ENCODE peak calls at places on chromosomes 13 and 19, in eight cellular contexts. L, Y, J, B, O, C, T and Q are unnamed samples.

GRCh38 chr19:56748443-56748842 is 76.9 kb upstream of the ZNF835 start:
- DNase-seq in B (no peak), Y (peak), J (no peak), O (no peak), L (no peak), T (no peak), C (no peak), Q (no peak)

GRCh38 chr13:77728265-77728966 is 30.9 kb downstream of the SLAIN1 start:
- DNase-seq in Y (no peak), L (no peak), O (no peak), J (peak), B (no peak), T (no peak), C (no peak), Q (peak)

GRCh38 chr13:62130016-62130970 is 714.6 kb upstream of the PCDH20 start:
- DNase-seq in O (no peak), C (no peak), Y (no peak), L (no peak), B (no peak), T (no peak), J (no peak), Q (no peak)

GRCh38 chr13:113192279-113192678 is 16.2 kb downstream of the PCID2 start:
- DNase-seq in C (no peak), O (no peak), J (no peak), Y (no peak), B (no peak), T (no peak), L (no peak), Q (no peak)

GRCh38 chr13:50323440-50324070 is 308.3 kb downstream of the KCNRG start:
- DNase-seq in Y (peak), L (no peak), B (no peak), J (no peak), C (no peak), T (peak), O (peak), Q (no peak)

GRCh38 chr13:22837980-22838615 is 342.7 kb upstream of the SGCG start:
- DNase-seq in Y (no peak), O (peak), L (no peak), J (no peak), C (no peak), B (no peak), T (no peak), Q (no peak)

GRCh38 chr19:6800991-6801396 is 28.5 kb downstream of the VAV1 start:
- DNase-seq in B (no peak), Y (peak), O (peak), T (peak), J (no peak), L (no peak), C (no peak), Q (no peak)

GRCh38 chr19:29255006-29255405 is 42.1 kb upstream of the UQCRFS1 start:
- DNase-seq in T (no peak), B (no peak), Y (no peak), C (no peak), J (no peak), L (no peak), O (no peak), Q (no peak)

GRCh38 chr19:35427187-35427586 is 20.9 kb upstream of the FFAR2 start:
- DNase-seq in J (no peak), C (no peak), L (no peak), O (no peak), T (no peak), Y (no peak), B (no peak), Q (no peak)

GRCh38 chr19:55116232-55117062 is 990 bp downstream of the PPP1R12C start:
- DNase-seq in C (peak), T (peak), Y (peak), J (no peak), B (no peak), L (peak), O (peak), Q (no peak)

GRCh38 chr19:6963937-6964336 is 57.3 kb downstream of the MBD3L2B start:
- DNase-seq in T (peak), C (peak), B (no peak), Y (no peak), O (no peak), J (no peak), L (no peak), Q (no peak)

GRCh38 chr13:88107486-88108044 is 436.4 kb downstream of the SLITRK5 start:
- DNase-seq in O (no peak), Y (no peak), C (no peak), J (no peak), T (no peak), L (no peak), B (no peak), Q (no peak)

GRCh38 chr19:45615795-45616708 is 14.0 kb upstream of the GPR4 start:
- DNase-seq in Y (peak), C (peak), J (no peak), T (peak), L (peak), O (peak), B (peak), Q (peak)

GRCh38 chr13:82747948-82748347 is 1134.3 kb downstream of the SLITRK1 start:
- DNase-seq in L (no peak), C (no peak), B (no peak), Y (no peak), J (no peak), T (no peak), O (no peak), Q (no peak)

GRCh38 chr13:51818771-51819511 is 15.0 kb upstream of the DHRS12 start:
- DNase-seq in O (peak), J (no peak), T (no peak), B (no peak), L (no peak), Y (no peak), C (peak), Q (no peak)

GRCh38 chr13:73633817-73634449 is 500.3 kb downstream of the KLF12 start:
- DNase-seq in C (no peak), B (no peak), O (no peak), Y (no peak), L (no peak), J (no peak), T (no peak), Q (no peak)

GRCh38 chr19:3146677-3147100 is 10.9 kb downstream of the GNA15 start:
- DNase-seq in O (no peak), J (no peak), L (no peak), Y (no peak), C (peak), B (no peak), T (peak), Q (no peak)

GRCh38 chr19:32676186-32676894 is 692 bp downstream of the RGS9BP start:
- DNase-seq in Y (no peak), B (no peak), T (peak), L (peak), O (no peak), C (no peak), J (no peak), Q (no peak)

GRCh38 chr13:110809871-110810486 is 96.5 kb downstream of the ING1 start:
- DNase-seq in J (no peak), O (no peak), T (no peak), L (no peak), Y (no peak), C (no peak), B (no peak), Q (no peak)

GRCh38 chr13:84399320-84400085 is 517.2 kb upstream of the SLITRK1 start:
- DNase-seq in T (no peak), Y (no peak), J (no peak), B (no peak), O (no peak), L (peak), C (no peak), Q (no peak)

GRCh38 chr13:100125946-100126345 is 37.1 kb downstream of the PCCA start:
- DNase-seq in Y (no peak), T (peak), C (no peak), O (no peak), J (no peak), B (no peak), L (peak), Q (no peak)

GRCh38 chr13:25980255-25980654 is 71.6 kb downstream of the SHISA2 start:
- DNase-seq in Y (no peak), C (no peak), B (no peak), L (no peak), O (peak), T (peak), J (no peak), Q (no peak)

GRCh38 chr13:98327326-98328314 is 150.6 kb upstream of the RNF113B start:
- DNase-seq in T (no peak), J (no peak), B (no peak), C (no peak), O (peak), L (no peak), Y (peak), Q (no peak)

GRCh38 chr13:113566227-113566561 is 18.4 kb upstream of the TFDP1 start:
- DNase-seq in J (no peak), B (no peak), T (no peak), O (no peak), Y (no peak), L (no peak), C (no peak), Q (no peak)

GRCh38 chr13:23986619-23987018 is 89.3 kb upstream of the C1QTNF9B start:
- DNase-seq in T (no peak), Y (no peak), C (no peak), L (no peak), O (peak), J (no peak), B (no peak), Q (no peak)

GRCh38 chr13:30307194-30307965 is at the start of gene KATNAL1:
- DNase-seq in L (peak), O (peak), J (peak), B (no peak), T (peak), Y (peak), C (peak), Q (peak)

GRCh38 chr19:18634612-18635290 is 2.1 kb upstream of the KLHL26 start:
- DNase-seq in L (no peak), O (peak), T (no peak), Y (no peak), B (peak), J (no peak), C (no peak), Q (no peak)

GRCh38 chr19:47176627-47177090 is 46.0 kb downstream of the SAE1 start:
- DNase-seq in O (peak), Y (no peak), B (peak), T (peak), J (no peak), C (peak), L (no peak), Q (no peak)

GRCh38 chr13:47480941-47481340 is 520.1 kb downstream of the SUCLA2 start:
- DNase-seq in T (no peak), O (no peak), B (no peak), L (no peak), C (no peak), Y (no peak), J (no peak), Q (no peak)

GRCh38 chr13:28375250-28375930 is 119.5 kb downstream of the FLT1 start:
- DNase-seq in B (no peak), L (no peak), O (no peak), C (no peak), J (peak), T (no peak), Y (no peak), Q (peak)

GRCh38 chr19:13097331-13098258 is 5.1 kb downstream of the LYL1 start:
- DNase-seq in T (peak), B (no peak), Y (no peak), C (no peak), L (no peak), J (no peak), O (no peak), Q (no peak)

GRCh38 chr19:39093761-39094160 is 9.6 kb downstream of the ACP7 start:
- DNase-seq in O (no peak), T (peak), C (no peak), J (no peak), B (no peak), L (no peak), Y (no peak), Q (no peak)

GRCh38 chr19:6161271-6161850 is 25.9 kb downstream of the ACSBG2 start:
- DNase-seq in J (no peak), C (no peak), O (no peak), T (peak), Y (no peak), B (no peak), L (peak), Q (no peak)

GRCh38 chr13:100530645-100531044 is 57.9 kb downstream of the GGACT start:
- DNase-seq in J (no peak), B (no peak), L (peak), T (no peak), C (no peak), Y (no peak), O (peak), Q (no peak)